ENCODE peak calls at places on chromosome 13, in eight cellular contexts. J is AG10803, E is endothelial cell, M is tibial artery, A is tibial nerve, K is heart right ventricle, V is AG04449, P is astrocyte. L is an unnamed sample.
A peak's percentile ranks its signal among the peaks of the same experiment; 100 is the strongest.

GRCh38 chr13:109213714-109214113 is 572.7 kb downstream of the IRS2 start:
- DNase-seq in J (no peak), E (no peak), M (no peak), A (no peak), K (no peak), V (no peak), P (no peak), L (no peak)

GRCh38 chr13:80877209-80877943 is 536.5 kb upstream of the SPRY2 start:
- DNase-seq in J (no peak), E (no peak), M (no peak), A (no peak), K (no peak), V (no peak), P (no peak), L (no peak)

GRCh38 chr13:103883152-103883551 is 816.9 kb upstream of the SLC10A2 start:
- DNase-seq in J (peak; percentile 82), E (peak; percentile 60), M (peak; percentile 74), A (peak; percentile 83), K (peak; percentile 77), V (peak; percentile 71), P (peak; percentile 92), L (peak; percentile 94)

GRCh38 chr13:29886446-29886845 is 36.0 kb upstream of the UBL3 start:
- DNase-seq in J (no peak), E (no peak), M (no peak), A (no peak), K (no peak), V (no peak), P (no peak), L (no peak)

GRCh38 chr13:45492538-45492937 is 27.8 kb downstream of the COG3 start:
- DNase-seq in J (peak; percentile 68), E (no peak), M (no peak), A (no peak), K (no peak), V (no peak), P (no peak), L (no peak)

GRCh38 chr13:28434934-28435333 is 60.0 kb downstream of the FLT1 start:
- DNase-seq in J (peak; percentile 29), E (no peak), M (no peak), A (no peak), K (no peak), V (no peak), P (no peak), L (no peak)

GRCh38 chr13:82688400-82688999 is 1193.8 kb downstream of the SLITRK1 start:
- DNase-seq in J (no peak), E (no peak), M (no peak), A (no peak), K (no peak), V (no peak), P (no peak), L (no peak)

GRCh38 chr13:19910336-19911072 is 47.1 kb upstream of the ZMYM5 start:
- DNase-seq in J (peak; percentile 1), E (no peak), M (no peak), A (no peak), K (no peak), V (no peak), P (peak; percentile 73), L (no peak)

GRCh38 chr13:35898041-35898440 is 233.1 kb downstream of the DCLK1 start:
- DNase-seq in J (no peak), E (no peak), M (no peak), A (no peak), K (no peak), V (no peak), P (no peak), L (no peak)

GRCh38 chr13:86655561-86655960 is 856.3 kb upstream of the SLITRK6 start:
- DNase-seq in J (no peak), E (no peak), M (no peak), A (no peak), K (no peak), V (no peak), P (no peak), L (no peak)

GRCh38 chr13:99087130-99087953 is 109.5 kb upstream of the DOCK9 start:
- DNase-seq in J (peak; percentile 77), E (peak; percentile 88), M (peak; percentile 84), A (peak; percentile 80), K (peak; percentile 92), V (no peak), P (peak; percentile 65), L (peak; percentile 96)
- TF ChIP-seq CTCF in J (peak; percentile 18), E (no peak), M (peak; percentile 22), A (no peak), K (peak; percentile 47), V (peak; percentile 31), P (no peak), L (peak; percentile 74)

GRCh38 chr13:111065698-111066097 is 49.4 kb upstream of the ARHGEF7 start:
- DNase-seq in J (no peak), E (no peak), M (no peak), A (no peak), K (no peak), V (no peak), P (no peak), L (no peak)

GRCh38 chr13:111062305-111062704 is 52.8 kb upstream of the ARHGEF7 start:
- DNase-seq in J (no peak), E (no peak), M (no peak), A (no peak), K (no peak), V (no peak), P (no peak), L (no peak)

GRCh38 chr13:111064661-111065060 is 50.4 kb upstream of the ARHGEF7 start:
- DNase-seq in J (no peak), E (no peak), M (no peak), A (no peak), K (no peak), V (no peak), P (no peak), L (no peak)

GRCh38 chr13:111066544-111066943 is 48.6 kb upstream of the ARHGEF7 start:
- DNase-seq in J (no peak), E (no peak), M (no peak), A (no peak), K (no peak), V (no peak), P (no peak), L (no peak)

GRCh38 chr13:111068009-111068350 is 47.1 kb upstream of the ARHGEF7 start:
- DNase-seq in J (no peak), E (no peak), M (no peak), A (no peak), K (no peak), V (no peak), P (no peak), L (no peak)
- TF ChIP-seq CTCF in J (no peak), E (peak; percentile 29), M (no peak), A (no peak), K (no peak), V (no peak), P (no peak), L (peak; percentile 65)

DNA sequence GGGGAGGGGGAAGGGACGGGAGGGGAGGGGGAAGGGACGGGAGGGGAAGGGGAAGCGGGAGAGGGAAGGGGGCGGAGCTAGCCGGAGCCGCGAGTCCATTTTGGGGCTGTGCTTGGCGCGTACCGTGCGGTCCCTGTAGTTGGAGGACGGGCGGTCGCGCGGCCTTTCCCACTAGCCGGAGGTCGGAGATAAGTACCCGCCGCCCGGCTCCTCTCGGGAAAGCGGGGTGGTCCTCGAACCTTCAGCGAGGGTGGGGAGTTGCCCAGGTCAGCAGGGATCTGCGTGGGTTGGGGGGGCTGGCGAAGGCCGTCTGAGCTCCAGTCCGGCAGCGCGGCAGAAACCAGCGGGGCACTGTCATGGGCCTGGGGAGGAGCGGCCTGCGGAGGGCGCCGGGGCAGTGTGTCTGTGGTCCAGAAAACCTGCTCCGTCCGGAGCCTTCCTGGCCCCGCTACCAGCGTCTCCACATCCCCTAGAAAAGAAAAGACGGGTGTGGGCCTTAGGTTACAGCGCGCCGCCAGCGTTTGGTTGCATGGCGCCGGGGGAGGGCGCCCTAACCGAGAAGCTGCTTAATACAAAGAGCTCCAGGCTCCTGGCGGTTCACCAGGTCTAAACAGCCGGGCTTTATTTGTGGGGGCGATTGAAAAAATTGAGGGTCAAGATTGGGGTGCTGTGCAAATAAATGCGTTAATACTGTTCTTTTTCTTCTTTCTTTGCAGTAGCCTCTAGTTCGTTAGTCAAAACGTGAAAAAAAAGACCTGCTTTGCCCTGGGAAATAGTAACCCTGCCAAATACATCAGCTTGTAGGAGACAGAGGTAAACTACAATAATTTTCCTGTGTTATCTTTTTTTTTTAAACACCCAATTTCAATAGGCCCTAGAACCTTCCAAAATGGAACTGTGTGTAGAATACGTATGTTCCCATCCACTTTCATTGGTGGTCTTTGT is at the start of gene TRIM13:
- DNase-seq in J (peak; percentile 89), E (peak; percentile 82), M (peak; percentile 92), A (peak; percentile 92), K (peak; percentile 91), V (peak; percentile 51), P (peak; percentile 78), L (no peak)
- TF ChIP-seq CTCF in J (peak; percentile 74), E (peak; percentile 66), M (peak; percentile 78), A (peak; percentile 89), K (peak; percentile 94), V (peak; percentile 79), P (peak; percentile 59), L (peak; percentile 97)

DNA sequence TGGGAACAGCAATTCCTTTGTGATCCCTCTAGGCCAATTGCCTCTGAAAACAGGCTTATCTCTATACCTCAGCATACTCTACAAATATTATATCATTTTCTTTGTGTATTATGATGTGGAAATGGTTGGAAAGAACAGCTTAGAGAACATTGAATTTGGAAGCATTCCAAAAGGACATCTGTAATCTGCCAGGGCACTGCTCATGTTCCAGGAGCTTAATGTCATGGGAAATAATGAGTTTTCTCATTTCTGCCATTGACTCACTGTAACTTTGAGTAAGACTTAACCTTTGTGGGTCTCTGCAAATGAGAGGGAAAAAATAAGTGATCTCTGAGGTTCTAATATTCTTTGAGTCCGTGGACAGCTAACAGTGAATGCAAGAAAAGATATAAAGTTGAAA is 147.3 kb downstream of the UFM1 start:
- DNase-seq in J (no peak), E (no peak), M (no peak), A (no peak), K (no peak), V (no peak), P (no peak), L (no peak)
- TF ChIP-seq CTCF in J (no peak), E (no peak), M (no peak), A (no peak), K (no peak), V (no peak), P (no peak), L (no peak)